ENCODE peak calls at places on chromosome 11, in six cellular contexts. A is H9, B is IMR-90, P is neuronal stem cell, X is H1, T is mesendoderm. E is an unnamed sample.

GRCh38 chr11:548700-549603 is 11.6 kb downstream of the LMNTD2 start:
- DNase-seq in A (no peak), B (no peak), P (no peak), X (no peak), T (peak), E (peak)

GRCh38 chr11:17867346-17867745 is 132.8 kb downstream of the KCNC1 start:
- DNase-seq in A (no peak), B (no peak), P (no peak), X (no peak), T (no peak), E (no peak)

GRCh38 chr11:8810331-8811301 is 100.4 kb upstream of the AKIP1 start:
- DNase-seq in A (peak), B (peak), P (peak), X (peak), T (peak), E (no peak)

GRCh38 chr11:130146797-130147196 is 12.8 kb upstream of the ST14 start:
- DNase-seq in A (no peak), B (no peak), P (no peak), X (no peak), T (no peak), E (peak)

GRCh38 chr11:34243620-34244493 is 114.0 kb downstream of the ABTB2 start:
- DNase-seq in A (no peak), B (peak), P (no peak), X (no peak), T (peak), E (peak)

GRCh38 chr11:10550503-10550902 is 9.5 kb upstream of the RNF141 start:
- DNase-seq in A (no peak), B (peak), P (no peak), X (no peak), T (no peak), E (no peak)

GRCh38 chr11:134664447-134664846 is 252.4 kb upstream of the B3GAT1 start:
- DNase-seq in A (no peak), B (no peak), P (no peak), X (peak), T (no peak), E (no peak)

GRCh38 chr11:17479284-17480214 is 2.9 kb upstream of the ABCC8 start:
- DNase-seq in A (peak), B (no peak), P (peak), X (peak), T (peak), E (peak)

GRCh38 chr11:91366816-91367215 is 857.8 kb upstream of the FAT3 start:
- DNase-seq in A (no peak), B (no peak), P (no peak), X (no peak), T (no peak), E (no peak)

GRCh38 chr11:17972987-17973386 is 39.9 kb downstream of the SERGEF start:
- DNase-seq in A (peak), B (peak), P (peak), X (peak), T (peak), E (peak)

GRCh38 chr11:103546236-103546635 is 437.0 kb downstream of the DYNC2H1 start:
- DNase-seq in A (no peak), B (peak), P (no peak), X (no peak), T (no peak), E (no peak)

GRCh38 chr11:44298862-44299261 is 11.1 kb downstream of the ALX4 start:
- DNase-seq in A (no peak), B (no peak), P (no peak), X (no peak), T (no peak), E (no peak)

GRCh38 chr11:87394924-87395323 is 357.2 kb downstream of the TMEM135 start:
- DNase-seq in A (no peak), B (no peak), P (no peak), X (no peak), T (peak), E (no peak)

GRCh38 chr11:68314203-68314885 is 2.0 kb downstream of the LRP5 start:
- DNase-seq in A (peak), B (no peak), P (no peak), X (no peak), T (peak), E (no peak)
- H3K18ac ChIP-seq in A (peak), B (peak), P (peak), X (peak), T (peak), E (peak)

GRCh38 chr11:60889869-60890311 is 16.5 kb downstream of the PRPF19 start:
- DNase-seq in A (no peak), B (no peak), P (no peak), X (no peak), T (peak), E (peak)
- H2BK120ac ChIP-seq in A (no peak), B (no peak), P (no peak), X (no peak), T (no peak), E (no peak)

GRCh38 chr11:64246874-64247728 is at the start of gene PPP1R14B:
- DNase-seq in A (peak), B (peak), P (peak), X (peak), T (peak), E (peak)
- H2BK5ac ChIP-seq in A (no peak), B (peak), P (peak), X (peak), T (peak), E (peak)

GRCh38 chr11:108913204-108913603 is 248.3 kb downstream of the DDX10 start:
- DNase-seq in A (no peak), B (no peak), P (no peak), X (no peak), T (peak), E (peak)
- H3K18ac ChIP-seq in A (no peak), B (peak), P (no peak), X (no peak), T (no peak), E (no peak)

GRCh38 chr11:29119116-29119515 is 897.7 kb downstream of the KCNA4 start:
- DNase-seq in A (no peak), B (peak), P (no peak), X (no peak), T (no peak), E (no peak)

GRCh38 chr11:29125621-29126020 is 891.2 kb downstream of the KCNA4 start:
- DNase-seq in A (no peak), B (no peak), P (no peak), X (no peak), T (no peak), E (no peak)

GRCh38 chr11:29124436-29124835 is 892.4 kb downstream of the KCNA4 start:
- DNase-seq in A (no peak), B (no peak), P (no peak), X (no peak), T (no peak), E (no peak)

GRCh38 chr11:29119691-29120328 is 897.0 kb downstream of the KCNA4 start:
- DNase-seq in A (no peak), B (peak), P (no peak), X (no peak), T (no peak), E (no peak)

GRCh38 chr11:29120329-29120695 is 896.5 kb downstream of the KCNA4 start:
- DNase-seq in A (no peak), B (no peak), P (no peak), X (no peak), T (no peak), E (no peak)
- H2BK120ac ChIP-seq in A (no peak), B (peak), P (no peak), X (no peak), T (no peak), E (no peak)

GRCh38 chr11:125346565-125347260 is 149.4 kb downstream of the FEZ1 start:
- DNase-seq in A (no peak), B (no peak), P (no peak), X (no peak), T (no peak), E (no peak)
- H2BK5ac ChIP-seq in A (no peak), B (no peak), P (no peak), X (no peak), T (no peak), E (no peak)

DNA sequence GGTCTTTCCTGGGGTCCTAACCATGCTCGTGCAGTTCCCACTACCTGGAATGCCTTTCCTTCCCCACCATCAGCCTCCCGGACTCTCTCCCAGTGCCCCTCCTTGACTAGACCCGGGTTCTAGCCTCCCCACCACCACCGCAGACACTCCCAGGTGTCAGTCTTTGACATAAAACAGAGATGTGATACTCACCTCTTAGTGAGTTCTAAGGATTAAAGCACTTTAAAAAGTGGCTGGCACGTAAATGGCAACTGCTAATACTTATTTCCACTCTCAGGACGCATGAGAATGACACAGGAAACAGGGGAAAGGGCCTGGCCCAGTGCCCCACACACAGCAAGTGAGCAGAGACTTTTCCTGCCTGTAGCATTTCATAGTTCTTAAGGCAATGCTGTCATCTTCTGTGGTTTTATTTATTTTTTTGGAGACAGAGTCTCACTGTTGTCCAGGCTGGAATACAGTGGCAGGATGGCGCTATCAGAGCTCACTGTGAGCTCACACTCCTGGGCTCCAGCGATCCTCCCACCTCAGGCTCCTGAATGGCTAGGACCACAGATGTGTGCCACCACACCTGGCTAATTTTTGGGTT is 1.9 kb upstream of the SLC25A45 start:
- DNase-seq in A (no peak), B (peak), P (no peak), X (no peak), T (no peak), E (no peak)
- H3K18ac ChIP-seq in A (no peak), B (no peak), P (no peak), X (no peak), T (no peak), E (peak)

GRCh38 chr11:119730347-119730613 is 1.3 kb upstream of the NECTIN1 start:
- DNase-seq in A (no peak), B (no peak), P (no peak), X (no peak), T (no peak), E (no peak)

GRCh38 chr11:119727523-119728081 is 1.4 kb downstream of the NECTIN1 start:
- DNase-seq in A (peak), B (no peak), P (peak), X (peak), T (peak), E (no peak)

GRCh38 chr11:119729581-119730346 is 764 bp upstream of the NECTIN1 start:
- DNase-seq in A (peak), B (peak), P (peak), X (peak), T (peak), E (no peak)

GRCh38 chr11:119728226-119728626 is 774 bp downstream of the NECTIN1 start:
- DNase-seq in A (no peak), B (no peak), P (peak), X (no peak), T (no peak), E (peak)

DNA sequence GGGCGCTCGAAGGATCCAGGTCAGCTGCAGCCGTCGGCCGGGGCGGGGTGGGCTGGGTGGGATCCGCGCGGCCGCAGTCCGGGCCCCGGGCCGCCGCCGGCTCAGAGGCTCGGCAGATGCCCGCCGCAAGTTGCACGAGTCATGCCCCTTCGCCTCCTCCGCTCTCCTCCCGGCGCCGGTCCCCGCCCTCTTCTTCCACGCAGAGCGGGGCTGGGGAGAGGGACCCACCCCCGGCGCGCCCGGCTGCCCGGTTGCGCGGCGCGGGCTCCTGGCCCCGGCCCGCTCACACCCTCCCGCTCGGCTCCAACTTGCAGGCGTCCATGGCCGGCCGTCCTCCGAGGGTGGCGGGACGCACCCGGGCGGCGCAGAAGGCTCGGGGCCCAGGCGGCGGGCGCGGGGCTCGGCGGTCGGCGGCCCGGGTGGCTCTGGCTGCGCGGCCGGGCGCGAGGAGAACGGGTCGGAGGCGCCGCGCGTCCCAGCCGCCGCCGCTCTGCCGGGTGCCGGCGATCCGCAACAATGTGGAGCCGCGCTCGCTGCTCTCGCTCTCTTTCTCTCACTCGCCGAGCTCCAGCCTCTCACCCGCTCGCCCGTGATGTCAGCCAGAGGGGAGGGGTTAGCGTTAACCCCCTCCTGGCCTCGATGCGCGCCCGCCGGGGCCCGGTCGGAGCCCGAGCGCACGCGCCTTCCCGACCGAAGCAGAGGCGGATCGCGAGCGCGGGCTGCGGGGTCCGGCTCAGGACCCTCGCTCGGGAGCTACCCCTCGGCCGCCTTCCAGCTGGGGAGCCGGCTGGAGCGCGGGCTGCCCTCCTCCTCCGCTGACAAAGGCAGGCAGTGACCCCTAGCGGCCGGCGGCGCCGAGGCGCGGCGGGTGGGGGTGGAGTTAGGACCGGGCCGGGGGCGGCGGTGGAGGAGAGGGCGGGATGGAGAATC is at the start of gene NECTIN1:
- DNase-seq in A (peak), B (peak), P (peak), X (peak), T (peak), E (peak)
- H2BK120ac ChIP-seq in A (no peak), B (no peak), P (peak), X (no peak), T (peak), E (peak)

E was measured in trophoblast cell.